ENCODE peak calls at places on chromosomes 1 and 21, in ten cellular contexts. X, U, E, H, Z, V, A, W, D and I are unnamed samples.

GRCh38 chr1:20511518-20512428 is 3.8 kb upstream of the MUL1 start:
- DNase-seq in X (no peak), U (no peak), E (no peak), H (no peak), Z (no peak), V (no peak), A (no peak), W (no peak), D (no peak), I (no peak)

GRCh38 chr1:147771216-147772125 is 11.1 kb upstream of the GJA5 start:
- DNase-seq in X (peak; percentile 5), U (no peak), E (peak; percentile 76), H (no peak), Z (peak; percentile 94), V (no peak), A (no peak), W (no peak), D (peak; percentile 79), I (no peak)

GRCh38 chr1:90717665-90718410 is 736 bp upstream of the BARHL2 start:
- DNase-seq in X (peak; percentile 5), U (peak; percentile 51), E (no peak), H (no peak), Z (no peak), V (no peak), A (no peak), W (no peak), D (no peak), I (no peak)

GRCh38 chr1:65319141-65319540 is 9.8 kb downstream of the DNAJC6 start:
- DNase-seq in X (no peak), U (no peak), E (peak; percentile 63), H (no peak), Z (no peak), V (no peak), A (no peak), W (no peak), D (peak; percentile 15), I (no peak)

GRCh38 chr1:228734881-228735801 is at the start of gene RHOU:
- DNase-seq in X (peak; percentile 37), U (peak; percentile 93), E (peak; percentile 86), H (peak; percentile 45), Z (peak; percentile 88), V (peak; percentile 89), A (peak; percentile 66), W (peak; percentile 75), D (peak; percentile 70), I (peak; percentile 56)

GRCh38 chr21:39082656-39083376 is 100.4 kb downstream of the PSMG1 start:
- DNase-seq in X (no peak), U (no peak), E (no peak), H (no peak), Z (no peak), V (no peak), A (no peak), W (no peak), D (no peak), I (no peak)

GRCh38 chr1:23673086-23673813 is 18.4 kb upstream of the RPL11 start:
- DNase-seq in X (peak; percentile 69), U (peak; percentile 78), E (no peak), H (peak; percentile 48), Z (no peak), V (no peak), A (no peak), W (peak; percentile 73), D (peak; percentile 29), I (no peak)

GRCh38 chr1:68111804-68112436 is 61.5 kb upstream of the DIRAS3 start:
- DNase-seq in X (peak; percentile 93), U (peak; percentile 85), E (peak; percentile 10), H (peak; percentile 93), Z (peak; percentile 79), V (peak; percentile 88), A (no peak), W (peak; percentile 84), D (peak; percentile 66), I (no peak)

GRCh38 chr1:102578806-102579205 is 529.5 kb downstream of the COL11A1 start:
- DNase-seq in X (no peak), U (no peak), E (no peak), H (peak; percentile 22), Z (no peak), V (no peak), A (no peak), W (no peak), D (no peak), I (no peak)

GRCh38 chr1:163535807-163536206 is 214.1 kb downstream of the NUF2 start:
- DNase-seq in X (peak; percentile 5), U (peak; percentile 46), E (no peak), H (peak; percentile 19), Z (no peak), V (no peak), A (no peak), W (no peak), D (no peak), I (no peak)

GRCh38 chr1:183180634-183181056 is 5.4 kb upstream of the LAMC2 start:
- DNase-seq in X (peak; percentile 83), U (peak; percentile 71), E (no peak), H (peak; percentile 84), Z (peak; percentile 72), V (no peak), A (no peak), W (no peak), D (peak; percentile 71), I (no peak)

DNA sequence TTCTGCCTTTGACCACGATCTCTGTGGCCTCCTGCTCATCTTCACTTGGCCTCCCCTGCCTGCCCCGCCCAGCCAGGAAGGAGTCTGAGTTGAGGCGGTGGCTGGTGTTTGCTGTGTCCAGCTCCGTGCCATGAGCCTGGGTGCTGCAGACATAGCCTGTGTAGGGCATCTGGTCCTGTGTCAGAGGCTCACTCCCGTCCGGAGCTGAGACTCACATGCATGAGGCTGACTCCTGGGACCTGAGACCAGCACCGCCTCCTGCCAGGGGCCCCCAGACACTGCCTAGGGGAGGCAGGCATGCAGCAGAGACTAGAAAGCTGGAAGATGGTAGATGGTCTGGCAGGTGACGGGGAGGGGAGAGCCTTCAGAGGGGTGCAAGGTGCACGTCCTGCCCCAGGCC is 52.2 kb upstream of the TTC34 start:
- DNase-seq in X (no peak), U (no peak), E (no peak), H (no peak), Z (no peak), V (no peak), A (no peak), W (no peak), D (no peak), I (no peak)
- H3K9me3 ChIP-seq in X (peaks cover 45% of the 10 kb centered on the region), U (no peaks in the 10 kb centered on the region), E (no peaks in the 10 kb centered on the region), H (no peaks in the 10 kb centered on the region), Z (no peaks in the 10 kb centered on the region), V (no peaks in the 10 kb centered on the region), A (no peaks in the 10 kb centered on the region), W (no peaks in the 10 kb centered on the region), D (no peaks in the 10 kb centered on the region), I (no peaks in the 10 kb centered on the region)

DNA sequence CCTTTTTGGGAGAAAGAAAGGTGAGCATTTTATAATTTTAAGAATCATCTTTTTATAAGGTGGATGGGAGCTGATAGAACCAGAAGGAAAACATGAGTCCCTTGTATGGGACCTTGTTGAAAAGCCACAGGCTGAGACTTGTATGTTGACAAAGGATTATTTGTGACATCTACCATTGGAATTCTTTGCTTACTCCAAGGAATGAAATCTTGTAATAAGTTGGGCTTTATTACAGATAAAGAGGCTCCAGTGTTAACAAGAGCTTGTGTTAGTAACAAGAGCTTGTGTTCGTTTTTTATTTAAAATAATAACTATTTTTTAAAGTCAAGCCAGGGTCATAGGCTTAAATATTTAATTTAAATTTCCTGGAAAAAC is 201.1 kb upstream of the CHRM3 start:
- DNase-seq in X (no peak), U (no peak), E (no peak), H (no peak), Z (no peak), V (no peak), A (no peak), W (no peak), D (no peak), I (no peak)
- H3K9me3 ChIP-seq in X (peaks cover 4% of the 10 kb centered on the region), U (no peaks in the 10 kb centered on the region), E (no peaks in the 10 kb centered on the region), H (no peaks in the 10 kb centered on the region), Z (no peaks in the 10 kb centered on the region), V (no peaks in the 10 kb centered on the region), A (no peaks in the 10 kb centered on the region), W (no peaks in the 10 kb centered on the region), D (no peaks in the 10 kb centered on the region), I (no peaks in the 10 kb centered on the region)

GRCh38 chr1:27576846-27577245 is 27.1 kb downstream of the AHDC1 start:
- DNase-seq in X (no peak), U (no peak), E (no peak), H (no peak), Z (no peak), V (no peak), A (no peak), W (no peak), D (no peak), I (no peak)

GRCh38 chr1:27574001-27574781 is 29.8 kb downstream of the AHDC1 start:
- DNase-seq in X (no peak), U (peak; percentile 19), E (peak; percentile 40), H (no peak), Z (no peak), V (no peak), A (no peak), W (peak; percentile 59), D (no peak), I (no peak)

GRCh38 chr1:27574871-27575831 is 28.8 kb downstream of the AHDC1 start:
- DNase-seq in X (peak; percentile 85), U (peak; percentile 88), E (peak; percentile 76), H (peak; percentile 89), Z (peak; percentile 93), V (peak; percentile 93), A (no peak), W (peak; percentile 81), D (peak; percentile 84), I (no peak)

GRCh38 chr1:27577504-27578188 is 26.3 kb downstream of the AHDC1 start:
- DNase-seq in X (no peak), U (no peak), E (no peak), H (no peak), Z (no peak), V (peak; percentile 71), A (no peak), W (no peak), D (peak; percentile 51), I (no peak)

GRCh38 chr1:27575861-27576331 is 28.0 kb downstream of the AHDC1 start:
- DNase-seq in X (no peak), U (peak; percentile 85), E (peak; percentile 52), H (peak; percentile 55), Z (peak; percentile 93), V (peak; percentile 93), A (no peak), W (peak; percentile 82), D (peak; percentile 82), I (no peak)
- H3K9me3 ChIP-seq in X (no peaks in the 10 kb centered on the region), U (no peaks in the 10 kb centered on the region), E (no peaks in the 10 kb centered on the region), H (no peaks in the 10 kb centered on the region), Z (no peaks in the 10 kb centered on the region), V (no peaks in the 10 kb centered on the region), A (no peaks in the 10 kb centered on the region), W (no peaks in the 10 kb centered on the region), D (no peaks in the 10 kb centered on the region), I (no peaks in the 10 kb centered on the region)

DNA sequence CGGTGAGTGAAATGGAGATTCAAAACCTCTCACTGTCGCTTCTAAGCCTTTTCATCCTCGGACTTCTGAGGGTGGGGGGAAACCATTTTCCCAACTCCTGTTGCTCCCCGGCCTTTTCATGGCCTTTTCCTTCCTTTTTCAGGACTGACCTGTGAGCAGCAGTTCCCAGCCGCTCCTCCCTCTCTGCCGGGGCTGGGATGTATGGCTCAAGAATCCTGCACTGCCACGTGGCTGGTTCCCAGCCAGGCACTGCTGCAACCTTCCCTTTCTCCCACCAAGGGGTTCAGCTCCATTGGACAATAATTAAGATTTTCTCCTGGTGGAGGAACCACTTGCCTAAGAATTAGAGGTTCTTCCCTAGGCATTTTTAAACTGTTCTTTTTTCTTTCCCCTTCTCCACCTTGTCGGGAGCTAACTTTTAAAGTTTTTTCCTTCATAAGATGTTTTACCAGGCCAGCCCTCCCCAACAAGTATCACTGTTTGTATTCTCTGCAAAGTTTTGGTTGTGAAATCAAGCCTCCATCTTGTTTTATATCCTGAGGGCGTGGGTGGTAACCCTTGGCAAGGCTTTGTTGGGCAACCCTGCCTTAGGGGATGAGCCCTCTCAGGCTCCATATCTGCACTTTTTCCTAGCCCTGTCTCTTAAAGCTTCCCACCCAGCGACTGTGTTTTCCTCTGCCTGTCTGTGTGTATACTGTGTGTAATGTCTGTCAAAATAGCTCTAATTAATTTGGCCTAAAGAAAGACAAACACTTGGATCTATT is 1166.6 kb upstream of the ADGRL2 start:
- DNase-seq in X (no peak), U (no peak), E (no peak), H (no peak), Z (no peak), V (no peak), A (no peak), W (no peak), D (no peak), I (no peak)
- H3K9me3 ChIP-seq in X (no peaks in the 10 kb centered on the region), U (no peaks in the 10 kb centered on the region), E (no peaks in the 10 kb centered on the region), H (no peaks in the 10 kb centered on the region), Z (no peaks in the 10 kb centered on the region), V (no peaks in the 10 kb centered on the region), A (peaks cover 6% of the 10 kb centered on the region), W (no peaks in the 10 kb centered on the region), D (peaks cover 3% of the 10 kb centered on the region), I (peaks cover 3% of the 10 kb centered on the region)